ENCODE peak calls at places on chromosomes 3 and 15, in five cellular contexts. One of them, this sample, is unnamed.

GRCh38 chr15:66646308-66646707 is 55.7 kb upstream of the SMAD6 start:
- DNase-seq in endothelial cell of umbilical vein: no peak
- DNase-seq in A549: no peak
- DNase-seq in HCT116: no peak
- DNase-seq in K562: no peak
- DNase-seq in this sample: no peak

GRCh38 chr3:157170861-157171260 is 10.9 kb upstream of the CCNL1 start:
- DNase-seq in endothelial cell of umbilical vein: no peak
- DNase-seq in A549: no peak
- DNase-seq in HCT116: no peak
- DNase-seq in K562: no peak
- DNase-seq in this sample: no peak

GRCh38 chr3:109325657-109326056 is 9.3 kb upstream of the DPPA2 start:
- DNase-seq in endothelial cell of umbilical vein: no peak
- DNase-seq in A549: no peak
- DNase-seq in HCT116: no peak
- DNase-seq in K562: no peak
- DNase-seq in this sample: no peak

GRCh38 chr3:178381555-178381954 is 154.7 kb upstream of the KCNMB2 start:
- DNase-seq in endothelial cell of umbilical vein: peak; percentile 20
- DNase-seq in A549: no peak
- DNase-seq in HCT116: no peak
- DNase-seq in K562: no peak
- DNase-seq in this sample: no peak

GRCh38 chr15:62637498-62637897 is 405.0 kb upstream of the TPM1 start:
- DNase-seq in endothelial cell of umbilical vein: no peak
- DNase-seq in A549: no peak
- DNase-seq in HCT116: no peak
- DNase-seq in K562: no peak
- DNase-seq in this sample: no peak

GRCh38 chr3:145704020-145704419 is 457.0 kb downstream of the PLOD2 start:
- DNase-seq in endothelial cell of umbilical vein: peak; percentile 36
- DNase-seq in A549: no peak
- DNase-seq in HCT116: no peak
- DNase-seq in K562: no peak
- DNase-seq in this sample: no peak

GRCh38 chr3:153783106-153783505 is 338.1 kb upstream of the ARHGEF26 start:
- DNase-seq in endothelial cell of umbilical vein: no peak
- DNase-seq in A549: no peak
- DNase-seq in HCT116: no peak
- DNase-seq in K562: no peak
- DNase-seq in this sample: no peak

GRCh38 chr15:81007428-81008064 is 6.8 kb downstream of the TLNRD1 start:
- DNase-seq in endothelial cell of umbilical vein: no peak
- DNase-seq in A549: no peak
- DNase-seq in HCT116: no peak
- DNase-seq in K562: no peak
- DNase-seq in this sample: no peak

GRCh38 chr3:127228866-127229265 is 35.9 kb downstream of the PRR23E start:
- DNase-seq in endothelial cell of umbilical vein: no peak
- DNase-seq in A549: no peak
- DNase-seq in HCT116: no peak
- DNase-seq in K562: no peak
- DNase-seq in this sample: peak; percentile 37

GRCh38 chr3:45642731-45643152 is 46.5 kb upstream of the SACM1L start:
- DNase-seq in endothelial cell of umbilical vein: peak; percentile 26
- DNase-seq in A549: no peak
- DNase-seq in HCT116: no peak
- DNase-seq in K562: no peak
- DNase-seq in this sample: no peak

GRCh38 chr3:142975316-142975995 is 12.0 kb upstream of the PAQR9 start:
- DNase-seq in endothelial cell of umbilical vein: no peak
- DNase-seq in A549: no peak
- DNase-seq in HCT116: no peak
- DNase-seq in K562: peak; percentile 35
- DNase-seq in this sample: no peak

GRCh38 chr15:60580068-60580467 is 101.1 kb upstream of the ICE2 start:
- DNase-seq in endothelial cell of umbilical vein: no peak
- DNase-seq in A549: no peak
- DNase-seq in HCT116: no peak
- DNase-seq in K562: no peak
- DNase-seq in this sample: no peak

GRCh38 chr3:50675179-50676030 is 678 bp downstream of the DOCK3 start:
- DNase-seq in endothelial cell of umbilical vein: no peak
- DNase-seq in A549: no peak
- DNase-seq in HCT116: no peak
- DNase-seq in K562: peak; percentile 39
- DNase-seq in this sample: no peak

GRCh38 chr3:166608132-166608531 is 770.9 kb upstream of the BCHE start:
- DNase-seq in endothelial cell of umbilical vein: no peak
- DNase-seq in A549: no peak
- DNase-seq in HCT116: no peak
- DNase-seq in K562: no peak
- DNase-seq in this sample: no peak

GRCh38 chr3:18438586-18438985 is 13.4 kb upstream of the SATB1 start:
- DNase-seq in endothelial cell of umbilical vein: no peak
- DNase-seq in A549: no peak
- DNase-seq in HCT116: no peak
- DNase-seq in K562: no peak
- DNase-seq in this sample: no peak

GRCh38 chr15:100968043-100968966 is 49.1 kb downstream of the LRRK1 start:
- DNase-seq in endothelial cell of umbilical vein: no peak
- DNase-seq in A549: no peak
- DNase-seq in HCT116: no peak
- DNase-seq in K562: no peak
- DNase-seq in this sample: peak; percentile 30

GRCh38 chr3:51813539-51813938 is 34.5 kb upstream of the IQCF6 start:
- DNase-seq in endothelial cell of umbilical vein: no peak
- DNase-seq in A549: no peak
- DNase-seq in HCT116: no peak
- DNase-seq in K562: no peak
- DNase-seq in this sample: no peak

DNA sequence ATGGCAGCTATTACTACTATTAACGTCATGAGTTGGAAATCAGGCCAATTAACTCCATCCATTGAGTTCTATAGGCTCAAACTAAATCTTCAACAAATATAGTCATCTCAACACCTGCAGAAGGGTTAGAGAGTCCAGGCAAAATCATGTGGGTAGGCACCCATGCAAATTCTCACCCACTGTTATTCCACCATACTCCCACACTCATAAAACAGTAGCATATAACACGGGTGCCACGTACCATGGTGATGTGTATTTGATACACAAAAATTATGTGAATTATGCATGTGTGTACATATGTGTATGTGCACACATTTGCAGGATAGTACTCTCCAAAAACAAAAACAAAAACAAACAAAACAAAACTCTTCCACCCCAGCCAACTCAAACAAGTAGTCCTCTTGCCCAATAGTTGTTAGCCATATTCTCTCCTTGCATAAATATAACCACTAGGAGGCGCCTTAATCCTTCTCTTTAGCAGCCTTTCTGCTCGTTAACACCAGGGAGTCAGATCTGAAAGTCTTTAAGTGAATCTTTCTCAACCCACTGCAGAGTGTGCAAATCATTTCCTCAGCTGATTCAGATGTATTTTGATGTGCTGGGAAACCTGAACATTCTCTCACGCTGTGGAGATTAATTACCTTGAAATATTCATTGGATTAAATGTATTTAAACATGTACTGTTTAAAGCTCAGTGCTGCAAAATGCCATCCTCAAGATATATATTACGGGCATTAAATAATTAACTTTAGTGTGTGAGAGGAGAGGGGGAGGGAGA is 38.0 kb upstream of the COPB2 start:
- DNase-seq in endothelial cell of umbilical vein: peak; percentile 69
- DNase-seq in A549: peak; percentile 49
- DNase-seq in HCT116: peak; percentile 60
- DNase-seq in K562: peak; percentile 70
- DNase-seq in this sample: peak; percentile 16
- TF ChIP-seq MAX in endothelial cell of umbilical vein: no peak
- TF ChIP-seq MAX in A549: no peak
- TF ChIP-seq MAX in HCT116: no peak
- TF ChIP-seq MAX in K562: no peak
- TF ChIP-seq MAX in this sample: no peak

DNA sequence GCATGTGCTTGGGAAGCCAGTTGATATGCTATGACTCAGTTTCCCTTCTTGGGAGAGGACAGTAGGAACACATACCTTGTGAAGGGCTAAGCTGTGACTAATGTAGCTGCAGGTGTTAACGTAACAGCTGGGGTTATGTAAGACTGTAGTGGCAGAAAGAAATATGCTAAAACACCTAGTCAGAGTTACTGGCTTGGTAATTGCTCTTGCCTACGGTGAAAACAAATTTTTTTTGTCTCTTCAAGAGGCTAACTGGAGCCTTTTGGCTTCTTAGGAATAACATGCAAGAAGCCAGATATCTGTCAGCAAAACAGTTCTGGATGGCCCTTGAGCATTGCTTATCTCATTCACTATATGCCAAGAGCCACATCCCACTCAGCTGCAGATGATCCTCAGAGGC is 1.4 kb downstream of the MAPKBP1 start:
- DNase-seq in endothelial cell of umbilical vein: no peak
- DNase-seq in A549: no peak
- DNase-seq in HCT116: no peak
- DNase-seq in K562: no peak
- DNase-seq in this sample: no peak
- H3K27ac ChIP-seq in endothelial cell of umbilical vein: peak overlapping the region; percentile 48
- H3K27ac ChIP-seq in A549: peak overlapping the region; percentile 96
- H3K27ac ChIP-seq in HCT116: peak overlapping the region; percentile 73
- H3K27ac ChIP-seq in K562: no peak overlapping the region
- H3K27ac ChIP-seq in this sample: peak overlapping the region; percentile 77

GRCh38 chr3:107347717-107348116 is 29.5 kb upstream of the CCDC54 start:
- DNase-seq in endothelial cell of umbilical vein: peak; percentile 13
- DNase-seq in A549: no peak
- DNase-seq in HCT116: no peak
- DNase-seq in K562: no peak
- DNase-seq in this sample: no peak

GRCh38 chr3:107344722-107345121 is 32.5 kb upstream of the CCDC54 start:
- DNase-seq in endothelial cell of umbilical vein: no peak
- DNase-seq in A549: no peak
- DNase-seq in HCT116: no peak
- DNase-seq in K562: no peak
- DNase-seq in this sample: no peak

GRCh38 chr3:107346559-107346958 is 30.7 kb upstream of the CCDC54 start:
- DNase-seq in endothelial cell of umbilical vein: peak; percentile 15
- DNase-seq in A549: no peak
- DNase-seq in HCT116: no peak
- DNase-seq in K562: no peak
- DNase-seq in this sample: no peak

DNA sequence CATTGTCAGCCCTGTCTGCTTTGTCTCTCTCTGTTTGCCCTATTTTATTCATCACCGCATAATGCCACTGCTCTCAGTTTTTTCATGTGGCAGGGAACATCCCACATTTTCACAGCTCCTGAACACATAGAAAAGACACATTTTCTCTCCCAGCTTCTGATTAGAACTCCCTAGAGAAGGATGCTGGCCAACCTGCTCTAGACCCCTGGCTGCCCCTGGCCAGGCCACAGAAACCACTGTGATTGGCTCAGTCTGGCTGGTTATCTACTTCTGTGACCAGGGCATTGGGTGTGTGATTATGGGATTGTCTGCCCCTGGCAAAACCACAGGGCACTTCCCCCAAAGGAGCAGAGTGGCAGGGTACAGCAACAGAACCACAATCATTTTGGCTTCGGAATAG is 31.3 kb upstream of the CCDC54 start:
- DNase-seq in endothelial cell of umbilical vein: no peak
- DNase-seq in A549: no peak
- DNase-seq in HCT116: no peak
- DNase-seq in K562: no peak
- DNase-seq in this sample: no peak
- TF ChIP-seq MAX in endothelial cell of umbilical vein: no peak
- TF ChIP-seq MAX in A549: no peak
- TF ChIP-seq MAX in HCT116: no peak
- TF ChIP-seq MAX in K562: no peak
- TF ChIP-seq MAX in this sample: no peak

DNA sequence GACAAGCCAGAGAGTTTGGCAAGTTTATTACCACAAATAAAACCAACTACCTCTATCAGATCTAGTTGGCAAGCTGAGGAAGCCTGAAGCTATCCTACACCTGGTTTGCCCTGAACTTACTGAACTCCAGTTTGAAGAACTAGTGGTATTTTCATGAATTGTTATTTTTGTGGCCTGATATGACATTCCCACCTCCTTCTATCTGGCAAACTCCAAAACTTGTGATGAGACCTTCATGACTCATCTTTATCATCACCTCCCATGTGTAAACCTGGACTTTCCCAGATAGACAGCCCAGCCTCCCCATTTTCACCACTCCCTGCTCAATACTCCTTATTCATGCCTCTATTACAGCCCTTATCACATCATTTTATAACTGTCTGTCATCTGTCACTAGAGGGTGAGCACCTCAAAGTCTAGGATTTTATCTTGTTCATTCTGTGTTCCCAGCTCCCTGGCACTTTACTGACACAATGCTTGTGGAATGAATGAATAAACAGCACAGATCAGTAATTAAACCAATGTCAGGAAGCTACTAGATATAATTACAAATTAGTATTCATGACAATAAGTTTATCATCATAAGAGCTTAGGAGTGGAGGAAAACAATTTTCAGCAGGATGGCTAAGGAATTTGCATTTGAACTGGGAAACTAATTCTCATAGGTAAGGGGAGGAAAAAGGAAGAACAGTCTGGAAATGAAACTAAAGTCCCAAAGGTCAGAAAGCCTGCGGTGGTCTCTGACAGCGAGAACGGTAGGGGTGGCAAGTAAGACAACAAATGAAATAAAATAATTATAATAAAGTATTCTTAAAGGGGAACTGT is 13.2 kb upstream of the TRANK1 start:
- DNase-seq in endothelial cell of umbilical vein: peak; percentile 19
- DNase-seq in A549: peak; percentile 58
- DNase-seq in HCT116: no peak
- DNase-seq in K562: peak; percentile 95
- DNase-seq in this sample: no peak
- H3K27ac ChIP-seq in endothelial cell of umbilical vein: no peak overlapping the region
- H3K27ac ChIP-seq in A549: peak overlapping the region; percentile 52
- H3K27ac ChIP-seq in HCT116: no peak overlapping the region
- H3K27ac ChIP-seq in K562: peak overlapping the region; percentile 79
- H3K27ac ChIP-seq in this sample: no peak overlapping the region

GRCh38 chr15:89820651-89821611 is 6.3 kb upstream of the ANPEP start:
- DNase-seq in endothelial cell of umbilical vein: peak; percentile 72
- DNase-seq in A549: peak; percentile 81
- DNase-seq in HCT116: peak; percentile 6
- DNase-seq in K562: no peak
- DNase-seq in this sample: no peak
- TF ChIP-seq MAX in endothelial cell of umbilical vein: no peak
- TF ChIP-seq MAX in A549: peak; percentile 22
- TF ChIP-seq MAX in HCT116: no peak
- TF ChIP-seq MAX in K562: no peak
- TF ChIP-seq MAX in this sample: no peak

DNA sequence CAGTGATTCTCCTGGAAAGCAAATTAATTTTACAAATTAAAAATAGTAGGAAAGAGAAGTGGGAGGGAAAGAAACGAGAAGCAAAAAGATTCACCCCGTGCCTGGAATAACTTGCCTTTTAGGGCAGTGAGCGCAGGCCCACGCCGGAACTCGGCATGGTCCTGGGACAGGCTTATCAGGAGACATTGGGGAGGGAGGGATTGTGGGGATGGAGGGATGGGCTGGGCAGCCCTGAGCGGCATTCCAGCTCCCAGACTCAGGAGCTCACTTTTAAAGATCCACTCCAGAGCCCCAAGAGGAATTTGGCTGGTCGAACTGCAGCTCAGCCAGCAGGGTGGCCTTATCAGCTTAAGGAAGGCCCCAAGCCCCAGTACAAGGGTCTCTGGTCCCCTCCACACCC is 117.9 kb downstream of the ADCY5 start:
- DNase-seq in endothelial cell of umbilical vein: no peak
- DNase-seq in A549: no peak
- DNase-seq in HCT116: no peak
- DNase-seq in K562: no peak
- DNase-seq in this sample: no peak
- H3K27ac ChIP-seq in endothelial cell of umbilical vein: no peak overlapping the region
- H3K27ac ChIP-seq in A549: no peak overlapping the region
- H3K27ac ChIP-seq in HCT116: no peak overlapping the region
- H3K27ac ChIP-seq in K562: no peak overlapping the region
- H3K27ac ChIP-seq in this sample: no peak overlapping the region